ENCODE peak calls at places on chromosomes 1 and 21, in eight cellular contexts. V is progenitor cell of endocrine pancreas, X is GM06990, G is right lobe of liver, K is heart right ventricle, Z is heart left ventricle, Q is IMR-90, E is body of pancreas. C is an unnamed sample.

GRCh38 chr1:8943516-8943896 is 2.2 kb upstream of the CA6 start:
- DNase-seq in Q (no peak), G (no peak), Z (no peak), V (no peak), K (no peak), X (no peak), E (no peak), C (no peak)

GRCh38 chr1:91700332-91700731 is 185.6 kb downstream of the TGFBR3 start:
- DNase-seq in V (no peak), E (no peak), G (no peak), Q (peak; percentile 59), K (no peak), Z (no peak), X (no peak), C (no peak)

GRCh38 chr1:117897551-117897950 is 31.9 kb downstream of the GDAP2 start:
- DNase-seq in Z (no peak), Q (peak; percentile 50), E (no peak), V (no peak), G (no peak), K (no peak), X (no peak), C (no peak)

GRCh38 chr1:43611950-43612349 is 38.0 kb upstream of the KDM4A start:
- DNase-seq in G (no peak), E (no peak), X (no peak), K (no peak), Z (no peak), V (no peak), Q (no peak), C (no peak)

GRCh38 chr1:70745199-70745598 is 302.4 kb downstream of the PTGER3 start:
- DNase-seq in G (no peak), E (no peak), Z (no peak), X (no peak), Q (no peak), K (no peak), V (no peak), C (no peak)

GRCh38 chr21:45409466-45410150 is 4.6 kb downstream of the COL18A1 start:
- DNase-seq in E (peak; percentile 60), Q (no peak), V (no peak), Z (no peak), K (peak; percentile 55), G (peak; percentile 83), X (no peak), C (no peak)

GRCh38 chr1:228284148-228284495 is 76.3 kb downstream of the OBSCN start:
- DNase-seq in Q (no peak), G (no peak), Z (no peak), V (no peak), X (no peak), K (peak; percentile 13), E (no peak), C (no peak)

GRCh38 chr21:36918291-36918690 is 48.2 kb downstream of the HLCS start:
- DNase-seq in G (no peak), E (peak; percentile 31), Z (no peak), K (no peak), V (no peak), Q (peak; percentile 10), X (no peak), C (no peak)

GRCh38 chr1:206050655-206051235 is 2.2 kb upstream of the RHEX start:
- DNase-seq in Q (peak; percentile 2), X (peak; percentile 94), G (no peak), V (no peak), E (no peak), K (no peak), Z (no peak), C (peak; percentile 89)

GRCh38 chr1:6359568-6360496 is 33.7 kb downstream of the ACOT7 start:
- DNase-seq in V (no peak), K (peak; percentile 59), X (peak; percentile 72), E (peak; percentile 85), G (peak; percentile 88), Z (peak; percentile 66), Q (peak; percentile 88), C (peak; percentile 53)

GRCh38 chr1:198577444-198577843 is 37.0 kb upstream of the ATP6V1G3 start:
- DNase-seq in K (no peak), E (no peak), Q (peak; percentile 87), Z (no peak), G (no peak), V (no peak), X (no peak), C (no peak)

GRCh38 chr1:27246194-27246593 is 11.8 kb downstream of the WDTC1 start:
- DNase-seq in Z (no peak), E (no peak), K (no peak), V (no peak), Q (no peak), G (no peak), X (no peak), C (no peak)

GRCh38 chr1:146021046-146021445 is 489 bp downstream of the HJV start:
- DNase-seq in K (no peak), V (no peak), Z (no peak), G (no peak), Q (no peak), E (no peak), X (no peak), C (no peak)

GRCh38 chr1:207823880-207824566 is 72.2 kb downstream of the CD46 start:
- DNase-seq in Z (peak; percentile 78), G (peak; percentile 79), X (peak; percentile 76), V (peak; percentile 23), K (peak; percentile 73), E (peak; percentile 92), Q (peak; percentile 97), C (peak; percentile 88)

DNA sequence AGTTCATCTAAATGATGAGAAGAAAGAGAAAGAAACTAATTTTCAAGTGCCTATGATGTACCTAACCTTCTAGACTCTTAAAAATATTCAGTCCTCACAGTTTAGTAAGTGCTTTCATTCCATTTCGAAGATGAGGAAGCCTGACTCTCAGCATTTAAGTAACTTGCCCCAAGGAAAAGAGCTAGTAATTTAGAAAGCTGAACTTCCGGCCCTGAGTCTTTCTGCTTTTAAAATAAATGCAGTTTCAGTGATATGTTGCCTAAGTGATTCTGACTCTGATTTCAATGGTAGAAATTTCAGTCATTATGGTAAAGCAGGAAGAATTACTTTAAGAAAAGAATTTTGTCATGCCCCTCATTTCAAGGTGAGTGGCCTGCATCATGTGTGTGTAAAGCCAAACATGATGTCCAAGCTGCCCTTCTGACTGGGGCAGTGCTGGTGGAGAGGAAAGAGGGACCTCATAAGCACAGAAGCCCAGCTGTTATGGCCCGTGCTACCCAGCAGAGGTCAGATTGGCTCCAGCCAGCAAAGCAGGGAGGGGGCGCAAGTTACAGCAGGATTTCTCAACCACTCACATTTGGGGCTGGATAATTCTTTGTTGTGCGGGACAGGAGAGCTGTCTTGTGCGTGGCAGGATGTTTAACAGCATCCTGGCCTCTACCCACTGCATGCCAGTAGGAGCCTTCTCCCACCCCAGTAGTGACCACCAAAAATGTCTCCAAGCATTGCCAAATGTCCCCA is 10.7 kb downstream of the ATP1A4 start:
- DNase-seq in X (peak; percentile 37), V (no peak), G (no peak), E (peak; percentile 11), K (no peak), Z (peak; percentile 29), Q (peak; percentile 22), C (no peak)
- TF ChIP-seq CTCF in X (peak; percentile 85), V (peak; percentile 52), G (no peak), E (no peak), K (peak; percentile 57), Z (peak; percentile 37), Q (peak; percentile 50), C (no peak)

GRCh38 chr1:221637641-221638041 is 104.2 kb downstream of the DUSP10 start:
- DNase-seq in V (no peak), Z (no peak), Q (peak; percentile 34), E (no peak), X (no peak), K (no peak), G (no peak), C (no peak)
- TF ChIP-seq CTCF in V (no peak), Z (peak; percentile 23), Q (no peak), E (no peak), X (no peak), K (peak; percentile 34), G (no peak), C (no peak)

DNA sequence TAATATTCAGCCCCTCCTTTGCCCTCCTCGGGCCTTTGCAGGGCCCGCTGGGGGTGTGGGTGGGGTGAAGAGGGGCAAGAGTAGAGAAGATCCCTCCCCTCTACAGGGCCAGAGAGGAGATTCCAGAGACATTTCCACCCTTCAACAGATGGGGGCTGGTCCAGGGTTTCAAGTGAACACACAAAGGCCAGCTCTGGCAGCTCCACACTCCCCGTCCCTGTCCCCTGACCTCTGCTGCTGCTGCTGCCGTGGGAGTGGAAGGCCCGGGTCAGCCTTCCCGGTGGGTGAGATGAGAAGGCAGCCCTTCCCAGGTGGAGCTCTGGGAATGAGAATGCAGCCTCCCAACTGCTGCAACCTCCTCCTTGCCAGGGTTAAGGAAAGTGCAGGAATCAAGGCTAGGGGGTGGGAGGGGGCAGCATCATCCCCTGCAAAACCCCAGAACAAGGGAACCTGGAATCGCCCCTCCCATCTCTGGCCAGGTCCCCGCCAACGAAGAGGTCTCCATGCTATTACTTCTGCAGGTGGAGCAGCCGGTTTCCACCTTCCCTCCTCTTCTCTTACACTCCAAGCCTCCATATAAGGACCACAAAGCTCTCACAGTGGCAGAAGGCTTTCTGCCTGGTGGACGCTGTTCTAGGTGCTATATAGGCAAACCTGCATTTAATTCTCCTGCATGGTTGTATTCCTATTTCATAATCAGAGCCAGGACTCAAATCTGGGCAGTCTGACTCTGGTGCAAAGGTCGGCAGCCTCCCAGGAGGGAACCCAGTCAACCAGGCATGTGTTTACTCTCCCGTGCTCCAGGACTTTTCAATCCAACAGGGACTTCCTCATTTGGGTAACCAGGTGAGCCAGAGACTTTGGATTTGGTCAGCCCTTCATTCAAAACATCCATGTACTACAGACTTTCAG is 22.9 kb upstream of the ARHGEF10L start:
- DNase-seq in Q (no peak), X (no peak), G (peak; percentile 84), V (no peak), E (peak; percentile 89), Z (no peak), K (no peak), C (no peak)
- TF ChIP-seq CTCF in Q (no peak), X (no peak), G (no peak), V (no peak), E (no peak), Z (no peak), K (no peak), C (no peak)

GRCh38 chr1:171563675-171564074 is 58.4 kb upstream of the MYOCOS start:
- DNase-seq in K (no peak), Z (no peak), V (no peak), X (no peak), E (no peak), Q (peak; percentile 76), G (no peak), C (no peak)

GRCh38 chr1:171566467-171566866 is 55.6 kb upstream of the MYOCOS start:
- DNase-seq in E (no peak), K (no peak), Z (no peak), X (no peak), Q (no peak), G (no peak), V (no peak), C (no peak)
- TF ChIP-seq CTCF in E (no peak), K (no peak), Z (no peak), X (no peak), Q (no peak), G (peak; percentile 11), V (no peak), C (no peak)